ENCODE peak calls at places on chromosomes 5 and 9, in four cellular contexts. One of them, this sample, is unnamed.

GRCh38 chr9:133731876-133732321 is 6.3 kb downstream of the SARDH start:
- DNase-seq in anterior cingulate cortex: no peak
- DNase-seq in cardiac fibroblast: peak
- DNase-seq in NCI-H1436: peak
- DNase-seq in this sample: peak

GRCh38 chr5:36854402-36855140 is 22.0 kb upstream of the NIPBL start:
- DNase-seq in anterior cingulate cortex: no peak
- DNase-seq in cardiac fibroblast: no peak
- DNase-seq in NCI-H1436: no peak
- DNase-seq in this sample: peak

GRCh38 chr5:178441486-178442270 is 148.5 kb downstream of the COL23A1 start:
- DNase-seq in anterior cingulate cortex: no peak
- DNase-seq in cardiac fibroblast: no peak
- DNase-seq in NCI-H1436: no peak
- DNase-seq in this sample: no peak

GRCh38 chr5:126777257-126777973 is 479 bp downstream of the LMNB1 start:
- DNase-seq in anterior cingulate cortex: peak
- DNase-seq in cardiac fibroblast: peak
- DNase-seq in NCI-H1436: peak
- DNase-seq in this sample: peak

GRCh38 chr9:90331826-90332575 is 310.6 kb downstream of the DIRAS2 start:
- DNase-seq in anterior cingulate cortex: no peak
- DNase-seq in cardiac fibroblast: peak
- DNase-seq in NCI-H1436: no peak
- DNase-seq in this sample: no peak

GRCh38 chr5:58114324-58114723 is 345.6 kb downstream of the PLK2 start:
- DNase-seq in anterior cingulate cortex: no peak
- DNase-seq in cardiac fibroblast: peak
- DNase-seq in NCI-H1436: no peak
- DNase-seq in this sample: no peak

GRCh38 chr5:176470539-176470938 is 22.4 kb downstream of the FAF2 start:
- DNase-seq in anterior cingulate cortex: no peak
- DNase-seq in cardiac fibroblast: no peak
- DNase-seq in NCI-H1436: no peak
- DNase-seq in this sample: no peak

GRCh38 chr5:36200513-36200912 is 41.2 kb downstream of the NADK2 start:
- DNase-seq in anterior cingulate cortex: no peak
- DNase-seq in cardiac fibroblast: peak
- DNase-seq in NCI-H1436: no peak
- DNase-seq in this sample: no peak

GRCh38 chr5:178460598-178461425 is 129.4 kb downstream of the COL23A1 start:
- DNase-seq in anterior cingulate cortex: peak
- DNase-seq in cardiac fibroblast: peak
- DNase-seq in NCI-H1436: no peak
- DNase-seq in this sample: peak

GRCh38 chr5:133383580-133383939 is 228.8 kb downstream of the FSTL4 start:
- DNase-seq in anterior cingulate cortex: no peak
- DNase-seq in cardiac fibroblast: no peak
- DNase-seq in NCI-H1436: no peak
- DNase-seq in this sample: peak

GRCh38 chr5:160925281-160925680 is 73.3 kb upstream of the ATP10B start:
- DNase-seq in anterior cingulate cortex: no peak
- DNase-seq in cardiac fibroblast: no peak
- DNase-seq in NCI-H1436: no peak
- DNase-seq in this sample: no peak

This sample was measured in GM23338.